ENCODE peak calls at places on chromosomes 2 and 18, in nine cellular contexts. W, J, U, B, H, Y, F, Q and P are unnamed samples. For H3K4me1, the result is how much of the 10 kb centered on the place peaks cover.

GRCh38 chr18:312415-312814 is 44.6 kb upstream of the THOC1 start:
- DNase-seq in H (no peak), Y (no peak), B (no peak), U (no peak), Q (no peak), F (no peak), J (no peak), W (no peak), P (no peak)

GRCh38 chr18:35973650-35974049 is 1.2 kb downstream of the RMP24 start:
- DNase-seq in Y (no peak), F (no peak), W (no peak), H (no peak), J (no peak), Q (no peak), B (no peak), U (no peak), P (no peak)

GRCh38 chr2:216183459-216183858 is 74.3 kb downstream of the XRCC5 start:
- DNase-seq in U (no peak), B (no peak), Q (no peak), F (no peak), J (no peak), Y (no peak), H (no peak), W (no peak), P (no peak)

GRCh38 chr18:79484661-79485621 is 89.2 kb downstream of the NFATC1 start:
- DNase-seq in Y (peak), H (no peak), U (peak), B (no peak), Q (no peak), J (no peak), F (peak), W (peak), P (peak)

GRCh38 chr18:25503567-25504081 is 151.7 kb upstream of the ZNF521 start:
- DNase-seq in H (peak), J (peak), Q (peak), W (peak), Y (peak), F (peak), U (no peak), B (peak), P (no peak)

GRCh38 chr2:43484323-43484930 is 111.4 kb downstream of the THADA start:
- DNase-seq in W (peak), F (no peak), Y (peak), J (no peak), B (peak), Q (peak), U (no peak), H (peak), P (no peak)

GRCh38 chr18:80034852-80035406 is 695 bp downstream of the RBFA start:
- DNase-seq in J (no peak), W (peak), U (no peak), B (no peak), Y (peak), F (no peak), Q (no peak), H (no peak), P (no peak)

GRCh38 chr2:236626391-236627150 is 56.9 kb downstream of the ACKR3 start:
- DNase-seq in Y (no peak), W (no peak), B (no peak), J (no peak), H (no peak), Q (no peak), U (peak), F (no peak), P (no peak)

GRCh38 chr2:180494286-180494685 is 486.1 kb upstream of the UBE2E3 start:
- DNase-seq in J (no peak), Y (no peak), F (no peak), Q (no peak), B (no peak), U (no peak), H (no peak), W (no peak), P (no peak)

GRCh38 chr2:25146896-25147295 is 21.5 kb downstream of the POMC start:
- DNase-seq in H (no peak), U (no peak), Y (no peak), W (no peak), B (no peak), F (no peak), Q (no peak), J (no peak), P (no peak)

GRCh38 chr2:200483729-200484198 is 26.1 kb downstream of the KCTD18 start:
- DNase-seq in Q (peak), H (no peak), B (peak), Y (peak), W (peak), U (peak), F (peak), J (peak), P (peak)

GRCh38 chr18:53266850-53267249 is 926.9 kb downstream of the DCC start:
- DNase-seq in B (no peak), Y (no peak), Q (no peak), U (no peak), W (no peak), H (no peak), F (no peak), J (no peak), P (no peak)

GRCh38 chr2:67215214-67215613 is 181.9 kb upstream of the ETAA1 start:
- DNase-seq in H (no peak), Y (peak), W (peak), Q (peak), J (peak), F (peak), B (peak), U (no peak), P (peak)

GRCh38 chr2:126736133-126736874 is 80.3 kb downstream of the GYPC start:
- DNase-seq in J (no peak), F (no peak), H (no peak), Q (no peak), Y (no peak), W (peak), B (no peak), U (no peak), P (no peak)

GRCh38 chr2:190858817-190859216 is 21.8 kb upstream of the GLS start:
- DNase-seq in B (no peak), Y (no peak), Q (no peak), J (no peak), H (no peak), W (peak), U (no peak), F (no peak), P (no peak)

GRCh38 chr2:134249755-134250154 is 4.1 kb upstream of the MGAT5 start:
- DNase-seq in B (no peak), Q (no peak), U (no peak), J (no peak), F (no peak), Y (no peak), W (no peak), H (no peak), P (no peak)

GRCh38 chr18:67211646-67212045 is 304.9 kb downstream of the DSEL start:
- DNase-seq in Y (no peak), F (no peak), U (no peak), Q (peak), J (no peak), B (no peak), H (no peak), W (no peak), P (no peak)

GRCh38 chr2:197852127-197852526 is 47.7 kb downstream of the PLCL1 start:
- DNase-seq in W (no peak), H (peak), U (no peak), Q (no peak), B (no peak), J (no peak), Y (no peak), F (no peak), P (no peak)

GRCh38 chr2:1446281-1446680 is 33.0 kb downstream of the TPO start:
- DNase-seq in F (no peak), J (no peak), H (no peak), Q (no peak), W (no peak), Y (no peak), U (no peak), B (no peak), P (no peak)

GRCh38 chr18:66638856-66639621 is 35.1 kb upstream of the CDH19 start:
- DNase-seq in W (no peak), H (no peak), J (no peak), Y (no peak), Q (no peak), U (no peak), B (no peak), F (no peak), P (no peak)

GRCh38 chr18:4589056-4589800 is 134.1 kb upstream of the DLGAP1 start:
- DNase-seq in B (no peak), Y (no peak), H (no peak), U (no peak), J (no peak), F (no peak), Q (no peak), W (no peak), P (no peak)

GRCh38 chr2:42788882-42789281 is 3.5 kb downstream of the HAAO start:
- DNase-seq in Y (no peak), B (no peak), F (no peak), H (no peak), Q (no peak), U (no peak), W (no peak), J (no peak), P (no peak)

GRCh38 chr2:127525692-127526141 is 572 bp downstream of the IWS1 start:
- DNase-seq in W (peak), U (no peak), H (no peak), B (peak), J (no peak), F (no peak), Q (peak), Y (no peak), P (no peak)

GRCh38 chr2:102436284-102436683 is 13.3 kb downstream of the IL18RAP start:
- DNase-seq in U (no peak), F (no peak), Q (no peak), J (no peak), W (peak), H (no peak), B (no peak), Y (no peak), P (no peak)

GRCh38 chr2:223697921-223698645 is 95.9 kb upstream of the SCG2 start:
- DNase-seq in J (no peak), U (no peak), Y (no peak), Q (no peak), B (no peak), H (no peak), F (peak), W (peak), P (no peak)

GRCh38 chr18:46301081-46301480 is 196.9 kb downstream of the HAUS1 start:
- DNase-seq in J (no peak), W (no peak), F (no peak), Y (no peak), B (no peak), H (no peak), Q (no peak), U (no peak), P (no peak)

GRCh38 chr2:235601960-235602704 is 108.3 kb downstream of the AGAP1 start:
- DNase-seq in J (no peak), W (no peak), H (no peak), F (no peak), U (no peak), Q (no peak), B (no peak), Y (no peak), P (no peak)

GRCh38 chr2:235600926-235601325 is 107.1 kb downstream of the AGAP1 start:
- DNase-seq in Q (no peak), W (no peak), F (no peak), H (no peak), U (no peak), B (no peak), Y (no peak), J (no peak), P (no peak)

GRCh38 chr2:235598842-235599531 is 105.1 kb downstream of the AGAP1 start:
- DNase-seq in Y (no peak), J (no peak), U (no peak), H (no peak), Q (no peak), W (no peak), F (no peak), B (no peak), P (no peak)

GRCh38 chr2:235599596-235600338 is 105.9 kb downstream of the AGAP1 start:
- DNase-seq in B (no peak), J (no peak), H (no peak), U (no peak), F (no peak), W (no peak), Q (no peak), Y (no peak), P (no peak)

DNA sequence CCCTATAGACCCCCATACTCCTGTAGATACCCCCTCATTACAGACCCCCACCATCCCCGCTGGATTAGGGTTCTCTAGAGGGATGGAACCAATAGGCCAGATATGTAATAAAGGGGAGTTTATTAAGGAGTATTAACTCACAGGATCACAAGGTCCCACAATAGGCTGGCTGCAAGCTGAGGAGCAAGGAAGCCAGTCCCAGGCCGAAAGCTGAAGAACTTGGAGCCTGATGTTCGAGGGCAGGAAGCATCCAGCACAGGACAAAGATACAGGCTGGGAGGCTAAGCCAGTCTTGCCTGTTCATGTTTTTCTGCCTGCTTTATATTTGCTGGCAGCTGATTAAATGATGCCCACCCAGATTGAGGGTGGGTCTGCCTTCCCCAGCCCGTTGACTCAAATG is 106.6 kb downstream of the AGAP1 start:
- DNase-seq in B (no peak), Y (no peak), H (no peak), W (no peak), J (no peak), U (no peak), F (no peak), Q (no peak), P (no peak)
- H3K4me1 ChIP-seq in B (under half), Y (under half), H (under half), W (under half), J (under half), U (under half), F (under half), Q (under half), P (under half)

GRCh38 chr2:72887032-72887835 is at the start of gene SPR:
- DNase-seq in U (peak), W (peak), Q (peak), H (peak), B (peak), J (peak), F (peak), Y (peak), P (peak)
- H3K27ac ChIP-seq in U (peak), W (peak), Q (no peak), H (peak), B (peak), J (no peak), F (no peak), Y (peak), P (peak)

GRCh38 chr2:32863326-32863725 is 83.4 kb upstream of the LTBP1 start:
- DNase-seq in J (no peak), B (no peak), Y (no peak), W (no peak), H (no peak), F (no peak), Q (no peak), U (no peak), P (no peak)
- TF ChIP-seq CTCF in J (no peak), B (no peak), Y (no peak), W (no peak), H (no peak), F (no peak), Q (no peak), U (no peak), P (no peak)

GRCh38 chr2:144511945-144512344 is 8.0 kb downstream of the ZEB2 start:
- DNase-seq in F (no peak), J (no peak), U (no peak), Y (peak), H (no peak), Q (no peak), B (no peak), W (peak), P (no peak)
- H3K4me1 ChIP-seq in F (under half), J (under half), U (under half), Y (half or more), H (under half), Q (half or more), B (under half), W (under half), P (half or more)

DNA sequence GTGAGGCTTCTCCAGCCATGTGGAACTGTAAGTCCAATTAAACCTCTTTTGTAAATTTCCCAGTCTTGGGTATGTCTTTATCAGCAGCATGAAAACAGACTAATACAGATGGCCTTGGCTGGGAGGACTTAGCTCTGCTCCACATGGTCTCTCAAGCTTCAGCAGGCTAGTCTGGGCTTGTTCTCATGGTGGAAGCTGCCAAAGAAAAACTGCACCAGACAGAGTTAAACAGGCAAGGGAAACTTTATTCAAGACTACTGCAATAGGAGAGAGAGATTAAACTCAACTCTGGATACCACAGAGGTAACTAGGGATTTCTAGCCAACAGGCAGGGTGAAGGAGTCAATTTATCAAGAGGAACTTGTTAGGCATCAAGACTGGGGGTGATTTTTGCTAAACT is 142.1 kb downstream of the CABLES1 start:
- DNase-seq in J (no peak), B (no peak), Q (no peak), W (no peak), F (peak), Y (no peak), U (no peak), H (no peak), P (no peak)
- H3K27ac ChIP-seq in J (no peak), B (no peak), Q (no peak), W (no peak), F (no peak), Y (no peak), U (no peak), H (no peak), P (no peak)

GRCh38 chr2:12433641-12433990 is 283.1 kb upstream of the TRIB2 start:
- DNase-seq in H (no peak), F (no peak), Q (no peak), Y (no peak), J (no peak), U (no peak), B (no peak), W (no peak), P (no peak)
- TF ChIP-seq CTCF in H (no peak), F (peak), Q (no peak), Y (no peak), J (no peak), U (no peak), B (no peak), W (no peak), P (no peak)

GRCh38 chr2:124530203-124530602 is 505.1 kb downstream of the CNTNAP5 start:
- DNase-seq in F (no peak), Y (no peak), U (no peak), H (no peak), W (no peak), J (no peak), Q (no peak), B (no peak), P (no peak)
- H3K4me1 ChIP-seq in F (under half), Y (under half), U (under half), H (under half), W (under half), J (under half), Q (under half), B (under half), P (under half)

GRCh38 chr2:185583058-185583816 is 155.4 kb upstream of the FSIP2 start:
- DNase-seq in Y (no peak), B (peak), Q (no peak), F (peak), J (peak), W (peak), H (no peak), U (no peak), P (no peak)
- H3K27ac ChIP-seq in Y (no peak), B (peak), Q (no peak), F (no peak), J (no peak), W (no peak), H (no peak), U (no peak), P (no peak)

GRCh38 chr2:191870744-191871143 is 23.9 kb upstream of the CAVIN2 start:
- DNase-seq in Y (no peak), F (no peak), W (no peak), B (no peak), Q (no peak), H (no peak), J (no peak), U (no peak), P (no peak)

GRCh38 chr2:191866675-191867506 is 20.0 kb upstream of the CAVIN2 start:
- DNase-seq in F (peak), Y (peak), B (peak), W (peak), Q (peak), U (no peak), H (peak), J (no peak), P (no peak)

GRCh38 chr2:191869781-191870180 is 22.9 kb upstream of the CAVIN2 start:
- DNase-seq in U (no peak), Y (no peak), H (no peak), J (no peak), B (no peak), Q (no peak), W (peak), F (no peak), P (no peak)

GRCh38 chr2:191867507-191867847 is 20.6 kb upstream of the CAVIN2 start:
- DNase-seq in J (no peak), W (no peak), Q (no peak), B (no peak), H (no peak), U (no peak), F (no peak), Y (no peak), P (no peak)

GRCh38 chr2:191869178-191869577 is 22.3 kb upstream of the CAVIN2 start:
- DNase-seq in J (peak), U (no peak), B (no peak), H (no peak), Y (peak), Q (peak), F (no peak), W (peak), P (no peak)
- TF ChIP-seq CTCF in J (peak), U (peak), B (no peak), H (no peak), Y (peak), Q (peak), F (peak), W (peak), P (peak)

GRCh38 chr2:237720444-237720843 is 78.1 kb upstream of the RBM44 start:
- DNase-seq in U (no peak), H (no peak), B (no peak), Y (no peak), J (no peak), F (no peak), W (no peak), Q (no peak), P (no peak)
- H3K4me1 ChIP-seq in U (under half), H (half or more), B (under half), Y (under half), J (under half), F (under half), W (under half), Q (under half), P (under half)